ENCODE peak calls at places on chromosomes 7 and 10, in eight cellular contexts. C is HT1080; A is H9; U is activated effector memory CD4-positive, alpha-beta T cell treated with anti-CD3 and anti-CD28 coated beads, Interleukin-2, amount 50 U/mL, for 16 hours; I is transverse colon; Z is stimulated activated CD8-positive, alpha-beta memory T cell treated with anti-CD3 and anti-CD28 coated beads, Interleukin-4, amount 100 ng/mL, for 4 hours; J is D341Med; L is C1 segment of cervical spinal cord. R is an unnamed sample.

GRCh38 chr10:44411251-44411650 is 26.4 kb upstream of the CXCL12 start:
- DNase-seq in C (no peak), A (no peak), U (no peak), I (no peak), Z (no peak), J (no peak), L (no peak), R (no peak)

GRCh38 chr7:142131439-142131838 is 19.9 kb downstream of the MGAM2 start:
- DNase-seq in C (no peak), A (no peak), U (no peak), I (no peak), Z (no peak), J (no peak), L (no peak), R (no peak)

GRCh38 chr10:12757351-12757750 is 244.2 kb downstream of the CCDC3 start:
- DNase-seq in C (no peak), A (no peak), U (no peak), I (no peak), Z (no peak), J (no peak), L (no peak), R (no peak)

GRCh38 chr7:124667312-124667711 is 98.3 kb downstream of the GPR37 start:
- DNase-seq in C (no peak), A (no peak), U (no peak), I (no peak), Z (no peak), J (no peak), L (no peak), R (no peak)

GRCh38 chr10:58178811-58179210 is 88.9 kb downstream of the IPMK start:
- DNase-seq in C (peak), A (no peak), U (no peak), I (no peak), Z (no peak), J (no peak), L (no peak), R (no peak)

GRCh38 chr7:85413718-85414117 is 226.9 kb upstream of the SEMA3D start:
- DNase-seq in C (no peak), A (no peak), U (no peak), I (no peak), Z (no peak), J (no peak), L (no peak), R (no peak)

GRCh38 chr10:29870522-29871044 is 188.8 kb downstream of the JCAD start:
- DNase-seq in C (no peak), A (no peak), U (no peak), I (no peak), Z (no peak), J (no peak), L (no peak), R (no peak)

GRCh38 chr10:132373241-132373955 is 23.6 kb upstream of the PWWP2B start:
- DNase-seq in C (no peak), A (no peak), U (no peak), I (no peak), Z (no peak), J (no peak), L (no peak), R (no peak)

GRCh38 chr10:70354100-70354499 is 28.3 kb downstream of the LRRC20 start:
- DNase-seq in C (no peak), A (no peak), U (no peak), I (no peak), Z (no peak), J (no peak), L (no peak), R (no peak)

GRCh38 chr7:17236603-17237002 is 61.8 kb upstream of the AHR start:
- DNase-seq in C (peak), A (no peak), U (no peak), I (no peak), Z (no peak), J (no peak), L (no peak), R (no peak)

GRCh38 chr7:105853931-105854419 is 22.4 kb downstream of the ATXN7L1 start:
- DNase-seq in C (no peak), A (no peak), U (no peak), I (no peak), Z (no peak), J (peak), L (no peak), R (no peak)

GRCh38 chr7:39880556-39880955 is 69.5 kb upstream of the CDK13 start:
- DNase-seq in C (no peak), A (no peak), U (no peak), I (no peak), Z (no peak), J (no peak), L (no peak), R (no peak)

GRCh38 chr10:101303087-101303753 is 50.7 kb upstream of the BTRC start:
- DNase-seq in C (no peak), A (no peak), U (no peak), I (no peak), Z (no peak), J (no peak), L (no peak), R (no peak)

GRCh38 chr10:125002423-125003145 is 60.7 kb downstream of the ZRANB1 start:
- DNase-seq in C (no peak), A (no peak), U (peak), I (no peak), Z (no peak), J (no peak), L (no peak), R (no peak)

GRCh38 chr10:70671229-70671588 is 1.1 kb upstream of the ADAMTS14 start:
- DNase-seq in C (no peak), A (no peak), U (no peak), I (no peak), Z (no peak), J (no peak), L (no peak), R (no peak)

GRCh38 chr10:28938745-28939144 is 261.4 kb downstream of the BAMBI start:
- DNase-seq in C (no peak), A (no peak), U (no peak), I (no peak), Z (no peak), J (no peak), L (no peak), R (no peak)

GRCh38 chr7:2129376-2130375 is 103.1 kb downstream of the MAD1L1 start:
- DNase-seq in C (no peak), A (no peak), U (no peak), I (no peak), Z (no peak), J (no peak), L (no peak), R (no peak)

GRCh38 chr10:47457528-47457820 is 26.4 kb downstream of the ANXA8 start:
- DNase-seq in C (no peak), A (no peak), U (no peak), I (no peak), Z (no peak), J (no peak), L (no peak), R (no peak)

GRCh38 chr7:64849250-64849923 is 53.7 kb upstream of the ZNF273 start:
- DNase-seq in C (peak), A (no peak), U (no peak), I (no peak), Z (no peak), J (no peak), L (no peak), R (no peak)

GRCh38 chr7:4282434-4283223 is 399.5 kb upstream of the FOXK1 start:
- DNase-seq in C (peak), A (no peak), U (no peak), I (no peak), Z (no peak), J (no peak), L (no peak), R (no peak)

GRCh38 chr7:38398725-38399321 is 125.4 kb upstream of the TARP start:
- DNase-seq in C (peak), A (peak), U (peak), I (peak), Z (peak), J (peak), L (no peak), R (no peak)

GRCh38 chr10:126373137-126373536 is 15.1 kb downstream of the ADAM12 start:
- DNase-seq in C (no peak), A (no peak), U (no peak), I (peak), Z (no peak), J (no peak), L (no peak), R (peak)

GRCh38 chr7:42491106-42491505 is 254.1 kb upstream of the GLI3 start:
- DNase-seq in C (no peak), A (no peak), U (no peak), I (no peak), Z (no peak), J (no peak), L (no peak), R (no peak)

GRCh38 chr7:151017953-151018420 is 6.3 kb downstream of the ATG9B start:
- DNase-seq in C (peak), A (peak), U (peak), I (peak), Z (peak), J (peak), L (peak), R (no peak)

GRCh38 chr7:5177060-5177459 is 13.0 kb upstream of the WIPI2 start:
- DNase-seq in C (peak), A (no peak), U (peak), I (peak), Z (no peak), J (peak), L (peak), R (no peak)

GRCh38 chr7:82598958-82599357 is 155.4 kb upstream of the CACNA2D1 start:
- DNase-seq in C (peak), A (no peak), U (no peak), I (no peak), Z (no peak), J (no peak), L (no peak), R (no peak)